ENCODE peak calls at places on chromosomes 7 and 10, in four cellular contexts. Y is EH; R is activated CD8-positive, alpha-beta T cell treated with anti-CD3 and anti-CD28 coated beads for 36 hours; U is midbrain. H is an unnamed sample.

GRCh38 chr10:78688221-78688944 is 380.4 kb upstream of the ZMIZ1 start:
- DNase-seq in U (no peak), R (no peak), Y (no peak), H (no peak)

GRCh38 chr7:31384461-31384860 is 43.9 kb upstream of the NEUROD6 start:
- DNase-seq in Y (no peak), U (no peak), R (no peak), H (no peak)

GRCh38 chr7:21947056-21947455 is 1.4 kb upstream of the CDCA7L start:
- DNase-seq in Y (no peak), R (no peak), U (no peak), H (no peak)

GRCh38 chr10:81724431-81724830 is 150.6 kb upstream of the NRG3 start:
- DNase-seq in R (no peak), Y (no peak), U (no peak), H (no peak)

GRCh38 chr10:125216897-125217296 is 56.5 kb upstream of the CTBP2 start:
- DNase-seq in U (no peak), R (no peak), Y (no peak), H (no peak)

GRCh38 chr7:116809636-116810266 is 52.6 kb upstream of the CAPZA2 start:
- DNase-seq in R (peak), Y (peak), U (peak), H (peak)

GRCh38 chr7:140456627-140457051 is 22.7 kb downstream of the MKRN1 start:
- DNase-seq in Y (no peak), U (no peak), R (no peak), H (no peak)

GRCh38 chr7:75986147-75986781 is 8.1 kb downstream of the TMEM120A start:
- DNase-seq in Y (no peak), U (no peak), R (no peak), H (no peak)

H was measured in NCI-H82.